ENCODE peak calls at places on chromosomes 13 and 19, in eight cellular contexts. One of them, this sample, is unnamed.

GRCh38 chr13:25281193-25281936 is 5.9 kb downstream of the MTMR6 start:
- DNase-seq in dermis blood vessel endothelial cell: no peak
- DNase-seq in nephron progenitor cell: no peak
- DNase-seq in stimulated activated CD4-positive, alpha-beta T cell treated with anti-CD3 and anti-CD28 coated beads, Interleukin-4, amount 100 ng/mL, for 1 hour: no peak
- DNase-seq in left ventricle myocardium inferior: no peak
- DNase-seq in tibial artery: no peak
- DNase-seq in stimulated activated CD8-positive, alpha-beta memory T cell treated with anti-CD3 and anti-CD28 coated beads, Interleukin-7, amount 100 ng/mL, for 1 hour: no peak
- DNase-seq in GM04503: no peak
- DNase-seq in this sample: no peak

GRCh38 chr13:28423010-28423409 is 71.9 kb downstream of the FLT1 start:
- DNase-seq in dermis blood vessel endothelial cell: no peak
- DNase-seq in tibial artery: peak; percentile 43
- DNase-seq in nephron progenitor cell: no peak
- DNase-seq in GM04503: no peak
- DNase-seq in stimulated activated CD8-positive, alpha-beta memory T cell treated with anti-CD3 and anti-CD28 coated beads, Interleukin-7, amount 100 ng/mL, for 1 hour: no peak
- DNase-seq in stimulated activated CD4-positive, alpha-beta T cell treated with anti-CD3 and anti-CD28 coated beads, Interleukin-4, amount 100 ng/mL, for 1 hour: no peak
- DNase-seq in left ventricle myocardium inferior: peak; percentile 24
- DNase-seq in this sample: peak; percentile 13

GRCh38 chr13:95564091-95564490 is 11.6 kb downstream of the CLDN10 start:
- DNase-seq in stimulated activated CD8-positive, alpha-beta memory T cell treated with anti-CD3 and anti-CD28 coated beads, Interleukin-7, amount 100 ng/mL, for 1 hour: no peak
- DNase-seq in tibial artery: no peak
- DNase-seq in dermis blood vessel endothelial cell: no peak
- DNase-seq in GM04503: no peak
- DNase-seq in stimulated activated CD4-positive, alpha-beta T cell treated with anti-CD3 and anti-CD28 coated beads, Interleukin-4, amount 100 ng/mL, for 1 hour: no peak
- DNase-seq in left ventricle myocardium inferior: no peak
- DNase-seq in nephron progenitor cell: no peak
- DNase-seq in this sample: no peak

GRCh38 chr13:93248627-93249047 is 22.0 kb downstream of the GPC6 start:
- DNase-seq in nephron progenitor cell: peak; percentile 46
- DNase-seq in stimulated activated CD4-positive, alpha-beta T cell treated with anti-CD3 and anti-CD28 coated beads, Interleukin-4, amount 100 ng/mL, for 1 hour: no peak
- DNase-seq in left ventricle myocardium inferior: no peak
- DNase-seq in tibial artery: no peak
- DNase-seq in GM04503: no peak
- DNase-seq in stimulated activated CD8-positive, alpha-beta memory T cell treated with anti-CD3 and anti-CD28 coated beads, Interleukin-7, amount 100 ng/mL, for 1 hour: no peak
- DNase-seq in dermis blood vessel endothelial cell: no peak
- DNase-seq in this sample: no peak

GRCh38 chr19:38405276-38405675 is 2.4 kb downstream of the FAM98C start:
- DNase-seq in GM04503: no peak
- DNase-seq in left ventricle myocardium inferior: no peak
- DNase-seq in tibial artery: no peak
- DNase-seq in stimulated activated CD4-positive, alpha-beta T cell treated with anti-CD3 and anti-CD28 coated beads, Interleukin-4, amount 100 ng/mL, for 1 hour: no peak
- DNase-seq in stimulated activated CD8-positive, alpha-beta memory T cell treated with anti-CD3 and anti-CD28 coated beads, Interleukin-7, amount 100 ng/mL, for 1 hour: no peak
- DNase-seq in nephron progenitor cell: no peak
- DNase-seq in dermis blood vessel endothelial cell: no peak
- DNase-seq in this sample: no peak

GRCh38 chr19:14248578-14249011 is 42.6 kb upstream of the ADGRL1 start:
- DNase-seq in tibial artery: no peak
- DNase-seq in stimulated activated CD8-positive, alpha-beta memory T cell treated with anti-CD3 and anti-CD28 coated beads, Interleukin-7, amount 100 ng/mL, for 1 hour: no peak
- DNase-seq in dermis blood vessel endothelial cell: peak; percentile 33
- DNase-seq in stimulated activated CD4-positive, alpha-beta T cell treated with anti-CD3 and anti-CD28 coated beads, Interleukin-4, amount 100 ng/mL, for 1 hour: peak; percentile 49
- DNase-seq in GM04503: no peak
- DNase-seq in nephron progenitor cell: peak; percentile 74
- DNase-seq in left ventricle myocardium inferior: peak; percentile 18
- DNase-seq in this sample: peak; percentile 21

GRCh38 chr19:38989066-38989605 is 13.6 kb upstream of the FBXO17 start:
- DNase-seq in dermis blood vessel endothelial cell: no peak
- DNase-seq in GM04503: no peak
- DNase-seq in nephron progenitor cell: peak; percentile 80
- DNase-seq in left ventricle myocardium inferior: no peak
- DNase-seq in tibial artery: no peak
- DNase-seq in stimulated activated CD8-positive, alpha-beta memory T cell treated with anti-CD3 and anti-CD28 coated beads, Interleukin-7, amount 100 ng/mL, for 1 hour: no peak
- DNase-seq in stimulated activated CD4-positive, alpha-beta T cell treated with anti-CD3 and anti-CD28 coated beads, Interleukin-4, amount 100 ng/mL, for 1 hour: no peak
- DNase-seq in this sample: no peak

GRCh38 chr19:48444129-48444932 is 1.5 kb upstream of the GRWD1 start:
- DNase-seq in tibial artery: no peak
- DNase-seq in stimulated activated CD4-positive, alpha-beta T cell treated with anti-CD3 and anti-CD28 coated beads, Interleukin-4, amount 100 ng/mL, for 1 hour: no peak
- DNase-seq in stimulated activated CD8-positive, alpha-beta memory T cell treated with anti-CD3 and anti-CD28 coated beads, Interleukin-7, amount 100 ng/mL, for 1 hour: no peak
- DNase-seq in GM04503: no peak
- DNase-seq in dermis blood vessel endothelial cell: no peak
- DNase-seq in left ventricle myocardium inferior: no peak
- DNase-seq in nephron progenitor cell: peak; percentile 32
- DNase-seq in this sample: no peak

GRCh38 chr13:36819811-36820140 is 754 bp downstream of the RFXAP start:
- DNase-seq in dermis blood vessel endothelial cell: peak; percentile 35
- DNase-seq in stimulated activated CD4-positive, alpha-beta T cell treated with anti-CD3 and anti-CD28 coated beads, Interleukin-4, amount 100 ng/mL, for 1 hour: peak; percentile 20
- DNase-seq in nephron progenitor cell: no peak
- DNase-seq in tibial artery: no peak
- DNase-seq in stimulated activated CD8-positive, alpha-beta memory T cell treated with anti-CD3 and anti-CD28 coated beads, Interleukin-7, amount 100 ng/mL, for 1 hour: peak; percentile 2
- DNase-seq in GM04503: no peak
- DNase-seq in left ventricle myocardium inferior: no peak
- DNase-seq in this sample: no peak

This sample was measured in memory B cell.